ENCODE peak calls at places on chromosomes 2 and 18, in four cellular contexts. T is GM12878, H is K562, G is IMR-90. W is an unnamed sample.
A peak's percentile ranks its signal among the peaks of the same experiment; 100 is the strongest.

GRCh38 chr2:238380785-238381184 is 45.9 kb upstream of the ASB1 start:
- DNase-seq in H (no peak), T (no peak), G (peak; percentile 74), W (peak; percentile 8)

GRCh38 chr2:132522901-132523300 is 106.3 kb downstream of the GPR39 start:
- DNase-seq in G (no peak), T (no peak), H (no peak), W (no peak)

GRCh38 chr2:145897151-145897550 is 1377.2 kb upstream of the ZEB2 start:
- DNase-seq in G (no peak), H (no peak), T (no peak), W (no peak)

GRCh38 chr2:8009010-8009597 is 672.8 kb upstream of the ID2 start:
- DNase-seq in G (peak; percentile 42), H (peak; percentile 31), T (no peak), W (no peak)

GRCh38 chr2:39216495-39217191 is 27.1 kb downstream of the CDKL4 start:
- DNase-seq in G (no peak), T (no peak), H (no peak), W (no peak)

GRCh38 chr2:30871980-30872789 is 64.9 kb upstream of the CAPN13 start:
- DNase-seq in G (no peak), H (no peak), T (no peak), W (no peak)

GRCh38 chr2:200380139-200380561 is 73.7 kb downstream of the SPATS2L start:
- DNase-seq in H (no peak), T (no peak), G (peak; percentile 41), W (no peak)

GRCh38 chr18:74040459-74041332 is 106.9 kb downstream of the FBXO15 start:
- DNase-seq in H (peak; percentile 58), G (peak; percentile 11), T (no peak), W (no peak)

GRCh38 chr2:37414470-37414949 is 70.1 kb downstream of the QPCT start:
- DNase-seq in H (peak; percentile 27), T (peak; percentile 53), G (peak; percentile 81), W (peak; percentile 71)

GRCh38 chr2:235024191-235024611 is 72.4 kb downstream of the SH3BP4 start:
- DNase-seq in T (no peak), H (no peak), G (peak; percentile 69), W (no peak)

GRCh38 chr2:96642564-96643350 is at the start of gene FER1L5:
- DNase-seq in T (no peak), G (peak; percentile 63), H (no peak), W (no peak)

GRCh38 chr2:97701851-97702465 is 11.4 kb upstream of the ZAP70 start:
- DNase-seq in T (no peak), G (no peak), H (no peak), W (no peak)

GRCh38 chr2:70656421-70657010 is 102.9 kb upstream of the TGFA start:
- DNase-seq in H (no peak), T (no peak), G (no peak), W (no peak)

GRCh38 chr2:97726311-97727064 is 13.1 kb downstream of the ZAP70 start:
- DNase-seq in H (no peak), T (no peak), G (peak; percentile 30), W (peak; percentile 9)

GRCh38 chr18:62788111-62788510 is 72.8 kb downstream of the PHLPP1 start:
- DNase-seq in H (no peak), G (no peak), T (no peak), W (no peak)

GRCh38 chr2:26579025-26579722 is 62.0 kb downstream of the CIB4 start:
- DNase-seq in H (no peak), G (no peak), T (no peak), W (no peak)

GRCh38 chr2:172293952-172294351 is 133.4 kb upstream of the ITGA6 start:
- DNase-seq in G (peak; percentile 62), H (no peak), T (no peak), W (no peak)

GRCh38 chr2:222433381-222434173 is 9.2 kb downstream of the SGPP2 start:
- DNase-seq in G (no peak), T (no peak), H (no peak), W (no peak)

GRCh38 chr2:138059967-138060635 is 95.8 kb downstream of the HNMT start:
- DNase-seq in H (peak; percentile 15), G (peak; percentile 41), T (no peak), W (peak; percentile 83)

GRCh38 chr2:6977095-6977777 is 60.0 kb downstream of the RNF144A start:
- DNase-seq in T (no peak), H (no peak), G (no peak), W (peak; percentile 47)

GRCh38 chr2:100857915-100858314 is 38.0 kb downstream of the NPAS2 start:
- DNase-seq in T (no peak), H (no peak), G (peak; percentile 95), W (peak; percentile 76)

GRCh38 chr2:46645681-46646162 is 166.4 kb downstream of the TMEM247 start:
- DNase-seq in H (no peak), G (peak; percentile 93), T (no peak), W (no peak)

GRCh38 chr2:96144481-96145027 is 686 bp downstream of the DUSP2 start:
- DNase-seq in T (no peak), G (no peak), H (no peak), W (no peak)

GRCh38 chr18:12879840-12880531 is 4.1 kb downstream of the PTPN2 start:
- DNase-seq in T (no peak), G (no peak), H (no peak), W (no peak)

GRCh38 chr18:35728676-35729075 is 147.1 kb downstream of the GALNT1 start:
- DNase-seq in T (no peak), G (no peak), H (no peak), W (peak; percentile 54)

GRCh38 chr2:203808041-203808750 is 59.4 kb upstream of the CTLA4 start:
- DNase-seq in H (no peak), T (no peak), G (peak; percentile 95), W (peak; percentile 85)

GRCh38 chr2:239910851-239911629 is 114.1 kb downstream of the NDUFA10 start:
- DNase-seq in T (no peak), G (no peak), H (no peak), W (no peak)
- H2AFZ ChIP-seq in T (no peak overlapping the region), G (no peak overlapping the region), H (peak overlapping the region; percentile 43), W (no peak overlapping the region)

GRCh38 chr2:41621578-41621977 is 426.2 kb upstream of the PKDCC start:
- DNase-seq in H (no peak), T (no peak), G (no peak), W (no peak)

GRCh38 chr2:41621095-41621494 is 426.7 kb upstream of the PKDCC start:
- DNase-seq in G (no peak), H (no peak), T (no peak), W (no peak)

DNA sequence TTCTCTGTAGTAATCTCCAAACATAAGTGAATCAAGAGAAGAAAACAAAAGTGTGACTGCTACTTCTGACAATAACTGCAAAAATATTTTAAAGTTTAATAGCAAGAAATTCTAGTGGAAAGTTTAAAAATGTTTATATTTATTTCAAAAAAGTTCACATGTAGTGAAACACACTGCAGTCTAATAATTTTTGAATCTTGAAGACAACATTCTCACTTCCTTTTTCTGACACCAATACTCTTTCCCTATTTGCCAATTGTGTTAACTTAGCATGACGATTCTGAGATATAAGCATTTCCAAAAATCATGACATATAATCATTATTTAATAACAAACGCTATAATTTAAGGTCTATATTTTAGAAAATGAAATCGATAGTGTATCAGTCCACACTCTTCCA is 429.1 kb upstream of the PKDCC start:
- DNase-seq in H (no peak), T (no peak), G (no peak), W (no peak)
- TF ChIP-seq FOS in H (no peak), T (no peak), G (no peak), W (no peak)

GRCh38 chr2:20516646-20517341 is 69.9 kb downstream of the RHOB start:
- DNase-seq in H (no peak), T (peak; percentile 70), G (peak; percentile 42), W (peak; percentile 62)
- H2AFZ ChIP-seq in H (no peak overlapping the region), T (no peak overlapping the region), G (no peak overlapping the region), W (peak overlapping the region; percentile 63)

DNA sequence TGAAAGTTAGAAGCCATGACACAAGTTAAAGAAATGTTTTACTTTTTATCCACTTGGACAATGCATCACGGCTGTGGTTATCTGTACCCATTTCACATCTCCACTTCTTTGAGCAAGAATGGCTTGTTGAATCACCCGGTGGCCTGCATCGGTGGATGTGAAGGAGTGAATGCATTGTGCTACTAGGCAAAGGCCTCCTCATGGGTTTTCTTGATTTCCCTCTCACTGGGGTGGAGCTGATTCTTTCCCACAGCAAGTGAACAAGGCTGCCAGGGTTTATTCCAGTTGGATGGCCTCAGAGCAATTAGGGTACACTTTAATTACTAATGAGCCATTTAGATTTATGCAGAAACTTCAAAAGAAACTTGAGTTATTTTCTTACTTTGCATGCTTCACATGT is 387.2 kb downstream of the RND3 start:
- DNase-seq in H (no peak), T (no peak), G (no peak), W (no peak)
- TF ChIP-seq FOS in H (no peak), T (no peak), G (no peak), W (no peak)

GRCh38 chr2:143903172-143903856 is 616.6 kb downstream of the ZEB2 start:
- DNase-seq in T (no peak), G (peak; percentile 5), H (no peak), W (no peak)
- H2AFZ ChIP-seq in T (no peak overlapping the region), G (peak overlapping the region; percentile 52), H (no peak overlapping the region), W (no peak overlapping the region)

GRCh38 chr18:5729983-5730699 is 165.2 kb downstream of the TMEM200C start:
- DNase-seq in H (no peak), G (no peak), T (no peak), W (no peak)
- TF ChIP-seq FOS in H (no peak), G (no peak), T (no peak), W (no peak)

DNA sequence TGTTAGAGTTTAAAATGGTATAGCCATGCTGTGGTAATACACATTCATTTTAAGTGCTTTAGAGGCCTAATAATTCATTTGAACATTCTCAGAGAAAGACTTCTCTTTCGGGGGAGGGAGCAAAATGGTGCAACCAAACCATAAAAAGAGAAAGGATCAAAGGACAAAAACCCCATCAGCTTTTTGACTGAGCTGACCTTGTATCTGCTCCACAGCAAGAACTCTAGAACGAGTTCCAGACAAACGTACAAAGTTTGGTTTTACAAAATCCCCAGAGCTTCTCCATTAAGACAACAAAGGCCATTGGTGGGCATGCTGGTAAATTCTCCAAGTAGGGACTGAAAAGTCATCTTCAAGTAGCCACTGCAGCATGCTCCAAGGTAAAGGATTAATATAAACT is 200.1 kb downstream of the STK39 start:
- DNase-seq in G (no peak), T (no peak), H (no peak), W (no peak)
- H2AFZ ChIP-seq in G (no peak overlapping the region), T (no peak overlapping the region), H (no peak overlapping the region), W (no peak overlapping the region)

GRCh38 chr2:105369777-105370690 is 28.8 kb downstream of the FHL2 start:
- DNase-seq in G (peak; percentile 86), H (peak; percentile 62), T (peak; percentile 55), W (peak; percentile 85)

GRCh38 chr2:105371810-105372209 is 27.0 kb downstream of the FHL2 start:
- DNase-seq in T (no peak), H (no peak), G (no peak), W (peak; percentile 12)

GRCh38 chr2:105373344-105373781 is 25.5 kb downstream of the FHL2 start:
- DNase-seq in H (no peak), G (peak; percentile 59), T (no peak), W (no peak)

GRCh38 chr2:105369009-105369408 is 29.8 kb downstream of the FHL2 start:
- DNase-seq in T (no peak), G (no peak), H (no peak), W (no peak)

DNA sequence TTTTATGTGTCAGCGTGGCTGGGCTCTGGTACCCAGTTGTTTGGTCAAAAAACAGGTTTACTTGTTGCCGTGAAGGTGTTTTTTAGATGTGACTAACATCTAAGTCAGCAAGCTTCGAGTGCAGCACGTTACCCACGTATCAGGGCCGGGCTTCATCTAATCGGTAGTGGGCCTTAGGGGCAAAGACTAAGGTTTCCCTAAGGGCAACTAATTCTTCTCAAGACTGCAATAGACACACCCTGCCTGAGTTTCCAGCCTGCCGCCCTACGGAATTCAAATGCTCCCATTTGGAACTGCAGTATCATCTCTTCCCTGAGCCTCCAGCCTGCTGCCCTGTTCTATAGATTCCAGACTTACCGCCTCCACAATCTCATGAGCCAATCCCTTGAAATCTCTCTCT is 27.7 kb downstream of the FHL2 start:
- DNase-seq in G (no peak), H (no peak), T (no peak), W (peak; percentile 18)
- TF ChIP-seq FOS in G (no peak), H (no peak), T (no peak), W (no peak)